ENCODE peak calls at places on chromosomes 7 and 10, in seven cellular contexts. U, V, L, M, Q, O and E are unnamed samples.
A peak's percentile ranks its signal among the peaks of the same experiment; 100 is the strongest.

GRCh38 chr10:125162181-125162906 is 2.0 kb upstream of the CTBP2 start:
- DNase-seq in U (no peak), V (peak; percentile 67), L (peak; percentile 20), M (no peak), Q (no peak), O (no peak), E (no peak)

GRCh38 chr10:122521011-122521410 is 39.5 kb upstream of the DMBT1 start:
- DNase-seq in U (peak; percentile 36), V (no peak), L (no peak), M (no peak), Q (no peak), O (peak; percentile 25), E (no peak)

GRCh38 chr7:96084880-96085551 is 236.9 kb downstream of the SLC25A13 start:
- DNase-seq in U (peak; percentile 51), V (no peak), L (no peak), M (peak; percentile 66), Q (no peak), O (peak; percentile 61), E (peak; percentile 9)

GRCh38 chr7:75638607-75639070 is 100.1 kb downstream of the HIP1 start:
- DNase-seq in U (peak; percentile 35), V (peak; percentile 81), L (peak; percentile 56), M (peak; percentile 30), Q (peak; percentile 49), O (peak; percentile 52), E (peak; percentile 35)

GRCh38 chr7:139776486-139777303 is 1.1 kb downstream of the HIPK2 start:
- DNase-seq in U (peak; percentile 53), V (no peak), L (no peak), M (peak; percentile 70), Q (peak; percentile 56), O (peak; percentile 42), E (peak; percentile 18)

GRCh38 chr10:43070121-43071085 is 6.5 kb upstream of the RET start:
- DNase-seq in U (no peak), V (peak; percentile 52), L (no peak), M (no peak), Q (no peak), O (no peak), E (no peak)

GRCh38 chr7:139958599-139959380 is 104.0 kb downstream of the PARP12 start:
- DNase-seq in U (no peak), V (no peak), L (no peak), M (no peak), Q (no peak), O (no peak), E (no peak)

GRCh38 chr7:79570904-79571303 is 117.4 kb upstream of the MAGI2 start:
- DNase-seq in U (no peak), V (no peak), L (no peak), M (no peak), Q (no peak), O (no peak), E (no peak)

GRCh38 chr7:86914468-86915054 is 144.9 kb downstream of the ELAPOR2 start:
- DNase-seq in U (peak; percentile 42), V (no peak), L (no peak), M (peak; percentile 49), Q (peak; percentile 42), O (peak; percentile 34), E (peak; percentile 2)

GRCh38 chr7:33130184-33130583 is 820 bp downstream of the BBS9 start:
- DNase-seq in U (peak; percentile 21), V (no peak), L (no peak), M (no peak), Q (peak; percentile 12), O (no peak), E (no peak)

GRCh38 chr10:132186488-132187413 is at the start of gene DPYSL4:
- DNase-seq in U (peak; percentile 13), V (peak; percentile 65), L (no peak), M (no peak), Q (no peak), O (no peak), E (no peak)

GRCh38 chr10:117439243-117439912 is 64.1 kb upstream of the PDZD8 start:
- DNase-seq in U (peak; percentile 85), V (no peak), L (peak; percentile 89), M (peak; percentile 93), Q (no peak), O (peak; percentile 98), E (no peak)

DNA sequence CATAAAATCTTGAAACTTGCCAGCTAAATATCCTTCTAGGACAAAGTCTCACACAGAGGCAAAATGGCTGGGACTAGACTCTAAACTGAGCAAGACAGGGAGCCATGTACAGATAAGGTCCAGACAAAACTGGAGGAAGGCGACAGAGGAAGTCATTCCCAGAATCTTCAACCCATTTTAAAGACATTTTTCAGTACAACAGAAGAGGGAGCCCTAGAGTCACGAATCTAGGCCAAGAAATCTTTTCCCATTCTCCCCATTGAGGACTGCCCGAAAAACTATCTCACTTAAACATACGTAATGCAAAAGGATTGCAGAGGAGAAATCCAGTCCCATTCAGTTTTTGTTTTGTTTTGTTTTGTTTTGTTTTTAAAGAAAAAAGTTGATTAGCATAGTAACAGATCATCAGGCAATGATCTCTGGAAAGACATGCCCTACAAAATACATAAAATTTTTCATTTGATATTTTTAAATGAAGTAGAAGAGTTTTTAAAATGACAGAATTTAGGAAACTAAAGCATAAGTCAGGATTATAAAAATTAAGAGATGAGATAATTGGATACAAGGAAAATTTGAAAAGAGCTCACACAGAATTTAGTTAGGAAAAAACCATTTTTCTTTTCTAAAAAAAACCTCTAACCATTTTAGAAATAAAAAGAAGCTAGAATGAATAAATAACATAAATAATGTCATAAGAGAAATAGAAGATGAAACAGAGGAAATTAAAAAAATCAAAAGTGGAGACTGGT is 16.9 kb upstream of the PRF1 start:
- DNase-seq in U (peak; percentile 53), V (no peak), L (no peak), M (peak; percentile 64), Q (peak; percentile 45), O (peak; percentile 54), E (no peak)
- TF ChIP-seq CTCF in U (peak; percentile 37), V (no peak), L (no peak), M (peak; percentile 36), Q (peak; percentile 44), O (peak; percentile 48), E (peak; percentile 39)

GRCh38 chr10:26527018-26527417 is 88.9 kb downstream of the APBB1IP start:
- DNase-seq in U (no peak), V (no peak), L (no peak), M (no peak), Q (no peak), O (no peak), E (no peak)

GRCh38 chr10:26524161-26524831 is 86.2 kb downstream of the APBB1IP start:
- DNase-seq in U (peak; percentile 6), V (no peak), L (no peak), M (peak; percentile 45), Q (no peak), O (no peak), E (no peak)

GRCh38 chr10:26528715-26529393 is 90.7 kb downstream of the APBB1IP start:
- DNase-seq in U (no peak), V (no peak), L (no peak), M (no peak), Q (no peak), O (no peak), E (no peak)

DNA sequence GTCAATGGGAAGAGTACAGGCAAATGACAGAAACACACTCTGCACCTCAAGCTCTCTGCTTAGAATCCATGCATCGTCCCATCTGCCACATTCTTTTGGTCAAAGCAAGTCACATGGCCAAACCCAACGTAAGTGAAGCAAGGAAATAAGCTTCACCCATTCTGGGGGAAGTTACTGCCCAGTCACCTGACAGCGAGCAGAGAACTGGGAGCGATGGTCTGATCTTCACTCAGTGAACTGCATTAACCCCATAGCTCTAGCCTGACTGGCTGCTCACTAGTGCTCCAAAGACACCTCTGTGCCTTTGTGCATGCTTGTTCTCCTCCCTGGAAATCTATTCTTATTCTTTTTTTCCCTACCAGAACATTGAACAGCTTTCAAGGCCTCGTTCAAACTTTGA is 89.9 kb downstream of the APBB1IP start:
- DNase-seq in U (no peak), V (no peak), L (no peak), M (no peak), Q (no peak), O (no peak), E (no peak)
- TF ChIP-seq CTCF in U (no peak), V (no peak), L (no peak), M (no peak), Q (no peak), O (no peak), E (no peak)

GRCh38 chr7:23184291-23184690 is 2.4 kb downstream of the NUP42 start:
- DNase-seq in U (no peak), V (no peak), L (no peak), M (no peak), Q (no peak), O (no peak), E (no peak)

GRCh38 chr7:23183279-23184012 is 1.6 kb downstream of the NUP42 start:
- DNase-seq in U (no peak), V (no peak), L (no peak), M (no peak), Q (no peak), O (no peak), E (no peak)

GRCh38 chr7:23181684-23182553 is at the start of gene NUP42:
- DNase-seq in U (peak; percentile 100), V (peak; percentile 97), L (peak; percentile 95), M (peak; percentile 98), Q (peak; percentile 99), O (peak; percentile 98), E (peak; percentile 99)

GRCh38 chr7:23185980-23186379 is 4.1 kb downstream of the NUP42 start:
- DNase-seq in U (no peak), V (no peak), L (no peak), M (no peak), Q (no peak), O (no peak), E (no peak)

DNA sequence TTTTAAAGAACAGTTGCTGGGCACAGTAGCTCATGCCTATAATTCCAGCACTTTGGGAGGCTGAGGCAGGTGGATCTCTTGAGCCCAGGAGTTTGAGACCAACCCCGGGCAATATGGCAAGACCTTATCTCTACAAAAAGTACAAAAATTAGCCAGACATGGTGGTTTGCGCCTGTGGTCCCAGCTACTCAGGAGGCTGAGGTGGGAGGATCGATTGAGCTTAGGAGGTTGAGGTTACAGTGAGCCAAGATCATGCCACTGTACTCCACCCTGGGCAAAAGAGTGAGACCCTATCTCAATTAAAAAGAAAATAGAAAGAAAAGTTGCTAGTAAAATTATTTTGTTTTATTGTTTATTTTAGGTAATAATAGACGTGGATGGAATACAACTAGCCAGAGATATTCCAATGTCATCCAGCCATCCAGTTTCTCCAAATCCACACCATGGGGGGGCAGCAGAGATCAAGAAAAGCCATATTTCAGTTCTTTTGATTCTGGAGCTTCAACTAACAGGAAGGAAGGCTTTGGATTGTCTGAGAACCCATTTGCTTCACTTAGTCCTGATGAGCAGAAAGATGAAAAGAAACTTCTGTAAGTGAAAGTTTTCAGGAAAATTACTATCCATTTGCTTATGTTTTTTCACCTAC is 3.0 kb downstream of the NUP42 start:
- DNase-seq in U (peak; percentile 69), V (no peak), L (peak; percentile 60), M (peak; percentile 76), Q (peak; percentile 74), O (peak; percentile 65), E (peak; percentile 80)
- TF ChIP-seq CTCF in U (peak; percentile 62), V (no peak), L (peak; percentile 51), M (peak; percentile 62), Q (peak; percentile 63), O (peak; percentile 60), E (peak; percentile 81)

DNA sequence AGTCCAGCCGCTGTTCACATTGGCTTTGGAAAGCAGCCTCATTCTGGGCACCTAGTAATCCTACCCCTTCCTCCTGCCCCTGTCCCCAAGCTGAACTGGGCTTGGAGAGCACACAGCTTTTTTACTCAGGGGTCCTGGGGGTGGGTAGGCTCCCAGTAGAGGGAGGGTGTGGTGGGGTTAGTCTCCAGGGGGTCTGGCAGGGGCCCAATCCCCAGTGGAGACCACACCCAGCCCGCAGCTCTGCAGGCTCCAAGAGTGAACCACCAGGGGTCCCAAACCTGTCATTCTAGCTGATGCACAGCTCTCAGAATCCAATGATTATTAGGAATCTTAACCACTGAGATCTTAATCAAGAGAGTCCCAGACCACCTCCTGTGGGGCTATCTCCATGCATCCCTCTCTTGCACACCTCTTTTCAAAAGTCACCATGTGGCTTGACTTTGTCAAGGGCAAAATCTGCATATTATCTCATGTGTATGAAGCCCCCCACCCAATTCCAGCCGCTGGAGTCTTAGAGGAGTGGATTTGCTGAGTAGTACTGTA is 2.7 kb downstream of the HOXA11 start:
- DNase-seq in U (no peak), V (no peak), L (peak; percentile 20), M (no peak), Q (no peak), O (no peak), E (no peak)
- TF ChIP-seq CTCF in U (no peak), V (no peak), L (no peak), M (no peak), Q (no peak), O (no peak), E (no peak)